ENCODE peak calls at places on chromosome 19, in five cellular contexts. P is upper lobe of left lung, J is ascending aorta, Y is dorsolateral prefrontal cortex, W is K562. K is an unnamed sample.

GRCh38 chr19:56299688-56300087 is 15.0 kb downstream of the ZSCAN5A start:
- DNase-seq in J (no peak), Y (no peak), P (no peak), W (no peak), K (no peak)

GRCh38 chr19:16442386-16443276 is 29.1 kb downstream of the EPS15L1 start:
- DNase-seq in P (no peak), J (no peak), Y (no peak), W (peak), K (no peak)

GRCh38 chr19:38194061-38194701 is 29.8 kb downstream of the DPF1 start:
- DNase-seq in P (no peak), W (no peak), J (no peak), Y (no peak), K (no peak)

GRCh38 chr19:31498781-31499180 is 149.5 kb upstream of the TSHZ3 start:
- DNase-seq in J (peak), W (no peak), Y (no peak), P (no peak), K (peak)

GRCh38 chr19:36142496-36142895 is 2.6 kb downstream of the CAPNS1 start:
- DNase-seq in Y (no peak), J (no peak), W (no peak), P (no peak), K (no peak)

GRCh38 chr19:12669272-12670158 is 2.9 kb downstream of the WDR83 start:
- DNase-seq in J (peak), W (peak), Y (peak), P (peak), K (peak)

GRCh38 chr19:41995959-41996797 is 2.1 kb upstream of the ATP1A3 start:
- DNase-seq in J (no peak), W (peak), P (no peak), Y (peak), K (no peak)

GRCh38 chr19:42216653-42217521 is 590 bp downstream of the DEDD2 start:
- DNase-seq in P (peak), Y (peak), W (peak), J (peak), K (peak)

GRCh38 chr19:15672580-15673175 is at the start of gene CYP4F12:
- DNase-seq in Y (no peak), P (peak), W (peak), J (peak), K (peak)

GRCh38 chr19:49957262-49957915 is 3.6 kb downstream of the SIGLEC11 start:
- DNase-seq in P (no peak), J (no peak), W (no peak), Y (no peak), K (no peak)

GRCh38 chr19:35310811-35311465 is 18.0 kb upstream of the CD22 start:
- DNase-seq in Y (no peak), P (no peak), W (no peak), J (no peak), K (no peak)

DNA sequence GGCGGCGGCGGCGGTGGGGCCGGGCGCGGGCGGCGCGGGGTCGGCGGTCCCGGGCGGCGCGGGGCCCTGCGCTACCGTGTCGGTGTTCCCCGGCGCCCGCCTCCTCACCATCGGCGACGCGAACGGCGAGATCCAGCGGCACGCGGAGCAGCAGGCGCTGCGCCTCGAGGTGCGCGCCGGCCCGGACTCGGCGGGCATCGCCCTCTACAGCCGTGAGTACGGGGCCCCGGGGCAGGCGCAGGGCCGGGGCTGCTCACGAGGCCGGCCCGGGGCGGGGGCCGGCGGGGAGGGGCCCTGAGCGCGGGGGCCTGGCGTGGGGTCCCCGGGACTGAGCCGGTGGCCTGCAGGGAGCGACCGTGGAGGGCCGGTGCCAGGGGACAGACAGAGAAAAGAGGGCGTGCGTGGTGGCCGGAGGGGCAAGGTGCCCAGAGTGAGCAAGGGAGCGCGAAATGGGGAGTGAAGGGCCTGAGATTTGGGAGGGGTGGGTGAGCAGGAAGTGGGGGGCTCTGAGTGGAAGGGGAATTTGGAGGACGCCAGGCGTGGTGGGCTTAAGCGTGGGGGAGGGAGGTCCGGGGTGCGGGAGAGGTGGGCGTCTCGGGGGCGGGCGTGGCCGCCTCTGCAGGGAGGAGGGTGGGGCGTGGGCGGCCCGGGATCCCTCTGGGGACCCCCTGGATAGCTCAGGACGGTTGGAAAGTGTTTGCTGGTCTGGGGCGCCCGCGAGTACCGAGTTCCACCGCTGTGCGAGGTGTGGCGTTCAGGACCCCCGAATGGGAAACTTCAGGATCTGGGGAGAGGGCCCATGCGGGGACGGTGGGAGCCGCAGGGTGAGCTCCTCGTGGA is 578 bp downstream of the CARM1 start:
- DNase-seq in W (no peak), J (peak), Y (peak), P (peak), K (no peak)
- H3K27ac ChIP-seq in W (peak), J (peak), Y (no peak), P (peak), K (peak)

DNA sequence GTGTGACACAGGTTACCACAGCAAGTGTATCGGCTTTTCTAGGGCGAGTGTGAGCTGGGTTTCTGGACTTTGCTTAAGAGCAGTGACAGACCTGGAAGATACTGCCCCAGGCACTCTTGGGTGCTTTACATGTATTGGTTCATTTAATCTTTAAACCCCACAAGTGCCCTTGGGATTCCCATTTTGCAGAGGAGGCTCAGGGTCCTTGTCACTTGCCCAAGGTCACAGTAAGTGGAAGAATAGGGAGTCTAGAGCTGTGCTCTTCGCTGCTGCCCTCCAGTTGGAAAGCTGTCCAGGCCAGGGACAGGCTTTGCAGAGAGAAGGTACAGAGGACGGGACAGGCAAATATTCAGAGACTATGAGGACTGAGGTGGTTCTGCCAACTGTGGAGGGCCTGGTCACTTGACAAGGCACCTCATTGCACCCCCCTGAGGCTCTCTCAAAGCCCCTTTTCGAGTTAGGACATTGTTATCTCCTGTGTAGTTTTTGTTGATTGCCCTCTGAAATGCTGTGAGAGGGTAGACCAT is 42.4 kb downstream of the BBC3 start:
- DNase-seq in J (no peak), Y (no peak), W (no peak), P (no peak), K (no peak)
- H3K27ac ChIP-seq in J (peak), Y (no peak), W (peak), P (peak), K (no peak)

DNA sequence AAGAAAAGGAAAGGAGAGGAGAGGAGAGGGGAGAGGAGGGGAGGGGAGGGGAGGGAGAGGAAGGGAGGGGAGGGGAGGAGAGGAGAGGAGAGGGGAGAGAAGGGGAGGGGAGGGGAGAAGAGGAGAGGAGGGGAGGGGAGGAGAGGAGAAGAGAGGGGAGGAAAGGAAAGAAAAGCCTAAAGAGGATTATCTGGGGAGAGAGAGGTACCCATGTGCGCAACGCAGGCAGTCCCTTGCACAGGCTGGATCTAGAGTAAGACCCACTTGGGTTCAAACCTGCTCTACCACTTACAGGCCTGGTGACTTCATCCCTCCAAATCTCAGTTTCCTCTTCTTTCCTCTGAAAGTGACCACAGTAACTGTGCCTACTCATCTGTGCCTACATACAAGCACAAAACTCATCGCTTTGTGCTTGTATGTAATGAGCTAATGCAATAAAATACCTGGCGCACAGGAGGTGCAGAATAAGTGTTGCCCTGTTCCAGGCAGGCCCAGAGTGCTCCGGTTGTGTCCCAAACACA is 753 bp upstream of the MAP1S start:
- DNase-seq in J (no peak), W (no peak), Y (no peak), P (no peak), K (no peak)
- H3K27ac ChIP-seq in J (no peak), W (no peak), Y (no peak), P (no peak), K (no peak)

GRCh38 chr19:43739419-43739818 is 15.3 kb downstream of the SMG9 start:
- DNase-seq in P (no peak), J (no peak), Y (no peak), W (no peak), K (no peak)
- H3K27ac ChIP-seq in P (peak), J (no peak), Y (no peak), W (no peak), K (no peak)

DNA sequence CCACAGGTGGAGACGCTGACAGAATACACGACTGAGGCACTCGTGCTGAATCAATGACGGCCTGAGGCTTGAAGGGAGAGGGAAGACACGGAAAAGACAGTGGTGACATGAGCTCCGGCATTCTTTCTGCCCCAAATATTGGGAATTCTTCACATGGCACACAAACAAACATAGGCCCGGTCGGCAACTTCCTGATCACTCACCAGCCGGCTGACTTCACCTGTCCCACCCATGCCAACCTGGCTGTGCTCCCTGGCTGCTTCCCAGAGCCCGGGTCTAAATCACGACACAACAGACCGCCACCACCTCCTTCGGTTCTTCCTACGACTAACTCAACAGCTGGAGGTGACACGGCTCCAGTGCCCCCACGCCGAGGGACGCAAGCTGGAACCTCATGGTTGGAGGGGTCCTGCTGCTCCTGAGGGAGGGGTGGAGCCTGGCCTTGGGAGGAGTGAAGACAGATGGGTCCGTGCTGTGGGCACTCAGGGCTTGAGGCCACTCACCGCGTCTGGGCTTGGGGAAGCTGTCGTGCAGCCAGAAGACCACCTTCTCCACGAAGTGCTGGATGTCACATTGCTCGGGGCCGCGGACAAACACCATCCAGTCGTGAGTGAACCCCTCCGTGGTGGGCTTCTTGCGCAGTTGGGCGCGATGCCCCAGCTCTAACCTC is 9.6 kb downstream of the MLLT1 start:
- DNase-seq in W (no peak), J (no peak), P (peak), Y (no peak), K (no peak)
- H3K27ac ChIP-seq in W (no peak), J (no peak), P (peak), Y (no peak), K (no peak)

DNA sequence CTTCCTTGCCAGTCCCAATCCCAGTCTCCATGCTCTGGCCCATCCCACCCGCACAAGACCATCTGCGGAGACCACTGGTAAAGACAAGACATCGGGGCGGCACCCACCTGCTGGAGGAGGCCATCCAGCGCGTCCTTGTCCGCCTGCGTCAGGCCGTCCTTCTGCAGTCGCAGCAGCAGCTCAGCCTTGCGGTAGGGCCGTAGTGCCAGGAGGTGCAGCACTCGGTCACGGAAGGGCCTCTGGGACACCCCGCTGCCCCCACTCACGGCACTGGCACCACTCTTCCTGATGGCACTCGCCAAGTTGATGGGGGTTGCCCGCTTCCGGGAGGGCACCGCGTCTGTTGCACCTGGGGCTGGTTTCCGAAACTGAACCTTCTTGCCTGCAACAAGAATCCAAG is 23.5 kb upstream of the ISYNA1 start:
- DNase-seq in J (no peak), P (peak), Y (no peak), W (no peak), K (no peak)
- H3K27ac ChIP-seq in J (peak), P (no peak), Y (no peak), W (no peak), K (peak)